ENCODE peak calls at places on chromosomes 12 and 14, in ten cellular contexts. S is left ventricle myocardium inferior; C is bronchial epithelial cell; M is WTC11; P is CD8-positive, alpha-beta T cell; Y is endothelial cell; B is stomach; I is A549; X is foreskin fibroblast; Q is H1. R is an unnamed sample.

GRCh38 chr12:114729731-114730130 is 45.8 kb upstream of the TBX3 start:
- DNase-seq in S (no peak), C (peak), M (no peak), P (no peak), Y (no peak), B (no peak), I (no peak), X (peak), Q (no peak), R (peak)

GRCh38 chr12:110641512-110641911 is 27.6 kb downstream of the TCTN1 start:
- DNase-seq in S (peak), C (no peak), M (peak), P (no peak), Y (no peak), B (no peak), I (no peak), X (no peak), Q (no peak), R (no peak)

GRCh38 chr12:54201001-54201794 is 12.4 kb upstream of the SMUG1 start:
- DNase-seq in S (peak), C (no peak), M (peak), P (peak), Y (peak), B (peak), I (peak), X (no peak), Q (peak), R (peak)

GRCh38 chr12:30985814-30986452 is 59.4 kb downstream of the TSPAN11 start:
- DNase-seq in S (peak), C (peak), M (peak), P (no peak), Y (peak), B (peak), I (peak), X (peak), Q (peak), R (peak)

GRCh38 chr12:50246873-50247612 is 36.3 kb downstream of the LIMA1 start:
- DNase-seq in S (peak), C (peak), M (no peak), P (no peak), Y (no peak), B (peak), I (peak), X (peak), Q (no peak), R (peak)

GRCh38 chr14:76154539-76155126 is 2.9 kb downstream of the GPATCH2L start:
- DNase-seq in S (no peak), C (no peak), M (no peak), P (no peak), Y (no peak), B (no peak), I (no peak), X (no peak), Q (no peak), R (no peak)

GRCh38 chr14:81406863-81407262 is 6.7 kb upstream of the STON2 start:
- DNase-seq in S (no peak), C (peak), M (no peak), P (no peak), Y (no peak), B (no peak), I (no peak), X (no peak), Q (no peak), R (no peak)

GRCh38 chr12:93766802-93767523 is 89.8 kb downstream of the CRADD start:
- DNase-seq in S (no peak), C (peak), M (no peak), P (no peak), Y (no peak), B (no peak), I (peak), X (peak), Q (no peak), R (peak)

GRCh38 chr12:1054103-1054838 is 63.2 kb downstream of the ERC1 start:
- DNase-seq in S (no peak), C (no peak), M (no peak), P (no peak), Y (no peak), B (no peak), I (no peak), X (no peak), Q (no peak), R (no peak)

GRCh38 chr14:100979780-100980179 is 76.3 kb upstream of the RTL1 start:
- DNase-seq in S (no peak), C (peak), M (no peak), P (no peak), Y (no peak), B (no peak), I (no peak), X (peak), Q (no peak), R (peak)

GRCh38 chr12:120381752-120382419 is 12.9 kb upstream of the MSI1 start:
- DNase-seq in S (no peak), C (peak), M (no peak), P (no peak), Y (no peak), B (no peak), I (no peak), X (peak), Q (no peak), R (no peak)

GRCh38 chr12:111699-112591 is 45.4 kb downstream of the IQSEC3 start:
- DNase-seq in S (no peak), C (no peak), M (no peak), P (no peak), Y (no peak), B (no peak), I (no peak), X (no peak), Q (no peak), R (no peak)

GRCh38 chr12:45969084-45969483 is 21.3 kb downstream of the SCAF11 start:
- DNase-seq in S (no peak), C (no peak), M (no peak), P (no peak), Y (no peak), B (no peak), I (no peak), X (peak), Q (no peak), R (no peak)

GRCh38 chr12:4024701-4025419 is 151.7 kb upstream of the PARP11 start:
- DNase-seq in S (no peak), C (no peak), M (peak), P (no peak), Y (peak), B (no peak), I (no peak), X (no peak), Q (peak), R (no peak)

GRCh38 chr14:101004954-101005353 is 101.4 kb upstream of the RTL1 start:
- DNase-seq in S (no peak), C (no peak), M (no peak), P (no peak), Y (no peak), B (no peak), I (no peak), X (peak), Q (peak), R (no peak)

GRCh38 chr12:122945047-122945592 is 21.1 kb downstream of the ABCB9 start:
- DNase-seq in S (no peak), C (no peak), M (no peak), P (no peak), Y (no peak), B (no peak), I (no peak), X (no peak), Q (no peak), R (no peak)

GRCh38 chr14:96394047-96394815 is 2.3 kb downstream of the AK7 start:
- DNase-seq in S (no peak), C (no peak), M (no peak), P (no peak), Y (no peak), B (no peak), I (no peak), X (no peak), Q (peak), R (no peak)

GRCh38 chr14:99393059-99393655 is 87.5 kb downstream of the SETD3 start:
- DNase-seq in S (no peak), C (peak), M (peak), P (no peak), Y (peak), B (peak), I (peak), X (no peak), Q (peak), R (peak)

GRCh38 chr12:110074089-110074488 is 25.8 kb upstream of the C12orf76 start:
- DNase-seq in S (no peak), C (no peak), M (no peak), P (no peak), Y (no peak), B (no peak), I (no peak), X (no peak), Q (no peak), R (no peak)

GRCh38 chr14:102288139-102288538 is 16.8 kb downstream of the MOK start:
- DNase-seq in S (no peak), C (no peak), M (no peak), P (no peak), Y (no peak), B (no peak), I (no peak), X (no peak), Q (no peak), R (no peak)

GRCh38 chr12:125283521-125283920 is 218.3 kb downstream of the AACS start:
- DNase-seq in S (no peak), C (no peak), M (no peak), P (no peak), Y (no peak), B (no peak), I (no peak), X (no peak), Q (no peak), R (no peak)

GRCh38 chr12:57341275-57341990 is 89.4 kb downstream of the R3HDM2 start:
- DNase-seq in S (no peak), C (peak), M (no peak), P (no peak), Y (no peak), B (no peak), I (peak), X (no peak), Q (no peak), R (no peak)

GRCh38 chr14:83741269-83741668 is 1788.7 kb upstream of the FLRT2 start:
- DNase-seq in S (no peak), C (no peak), M (no peak), P (no peak), Y (no peak), B (no peak), I (no peak), X (no peak), Q (no peak), R (no peak)

GRCh38 chr14:34713681-34714319 is 593 bp downstream of the CFL2 start:
- DNase-seq in S (peak), C (peak), M (no peak), P (no peak), Y (no peak), B (peak), I (no peak), X (peak), Q (no peak), R (peak)

GRCh38 chr12:124939428-124940142 is 25.1 kb upstream of the UBC start:
- DNase-seq in S (peak), C (peak), M (peak), P (peak), Y (peak), B (peak), I (peak), X (peak), Q (peak), R (peak)

GRCh38 chr12:124512667-124513296 is 54.6 kb downstream of the NCOR2 start:
- DNase-seq in S (peak), C (peak), M (peak), P (no peak), Y (peak), B (peak), I (peak), X (peak), Q (peak), R (peak)

GRCh38 chr12:53485955-53486729 is 13.1 kb downstream of the MAP3K12 start:
- DNase-seq in S (no peak), C (no peak), M (no peak), P (no peak), Y (no peak), B (no peak), I (no peak), X (no peak), Q (no peak), R (no peak)

GRCh38 chr14:76499399-76499798 is 123.5 kb downstream of the ESRRB start:
- DNase-seq in S (no peak), C (no peak), M (no peak), P (no peak), Y (no peak), B (no peak), I (no peak), X (no peak), Q (no peak), R (no peak)

DNA sequence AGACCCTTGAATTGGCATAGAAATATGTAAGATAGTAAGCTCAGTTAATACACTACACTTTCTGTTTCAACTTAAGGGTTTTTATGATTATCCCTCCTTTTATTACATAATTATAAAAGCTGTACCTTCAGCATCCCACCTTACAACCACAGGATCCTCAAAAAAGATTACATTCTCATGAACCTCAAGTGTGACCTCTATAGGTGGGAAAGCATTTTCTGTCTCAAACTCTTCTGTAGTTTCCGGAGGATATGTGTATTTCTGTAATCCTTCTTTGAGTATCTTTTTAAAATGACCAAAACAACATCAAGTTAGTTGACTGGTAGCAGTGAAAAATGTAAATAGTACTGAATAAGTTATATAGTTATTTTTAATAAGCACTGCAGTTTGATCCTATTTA is 75.9 kb downstream of the DNAI7 start:
- DNase-seq in S (no peak), C (peak), M (no peak), P (no peak), Y (no peak), B (no peak), I (no peak), X (no peak), Q (no peak), R (no peak)
- TF ChIP-seq CTCF in S (no peak), C (no peak), M (no peak), P (no peak), Y (peak), B (no peak), I (no peak), X (no peak), Q (no peak), R (no peak)

DNA sequence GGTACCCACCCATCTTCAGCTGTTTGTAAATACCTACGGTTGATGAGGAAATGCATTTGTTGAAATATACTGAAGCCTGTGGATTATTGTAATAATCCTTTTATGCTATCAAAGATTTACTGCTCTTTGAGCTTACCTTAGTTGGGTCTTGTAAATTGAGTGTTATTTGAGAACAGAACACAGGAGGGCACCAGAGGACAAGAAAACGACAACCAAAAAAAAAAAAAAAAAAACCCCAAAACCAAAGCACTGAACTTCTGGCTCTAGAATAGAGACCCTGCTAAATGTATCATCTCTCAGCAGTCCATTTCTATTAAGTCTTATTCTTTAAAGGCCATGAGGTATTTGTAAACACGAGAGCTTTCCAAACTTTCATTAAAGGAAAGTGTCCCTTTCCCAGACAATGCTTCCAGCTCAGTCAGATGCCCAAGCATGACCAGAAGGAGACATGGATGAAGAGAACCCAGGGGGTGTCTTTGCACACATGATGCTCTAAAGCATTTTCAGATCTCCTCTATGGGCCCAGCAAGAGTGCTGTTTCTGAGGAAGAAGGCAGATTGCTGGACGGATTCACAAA is 763.9 kb downstream of the NRXN3 start:
- DNase-seq in S (no peak), C (peak), M (no peak), P (no peak), Y (peak), B (no peak), I (peak), X (peak), Q (no peak), R (peak)
- TF ChIP-seq CTCF in S (peak), C (peak), M (peak), P (no peak), Y (peak), B (peak), I (peak), X (peak), Q (peak), R (peak)

GRCh38 chr12:121889267-121889624 is 656 bp downstream of the PSMD9 start:
- DNase-seq in S (no peak), C (no peak), M (no peak), P (no peak), Y (no peak), B (no peak), I (no peak), X (no peak), Q (no peak), R (no peak)

GRCh38 chr12:121893901-121894540 is 5.4 kb downstream of the PSMD9 start:
- DNase-seq in S (no peak), C (peak), M (no peak), P (no peak), Y (no peak), B (peak), I (peak), X (peak), Q (no peak), R (peak)

GRCh38 chr12:121898287-121898686 is 9.7 kb downstream of the PSMD9 start:
- DNase-seq in S (no peak), C (no peak), M (no peak), P (no peak), Y (no peak), B (no peak), I (no peak), X (no peak), Q (no peak), R (no peak)

GRCh38 chr12:121892673-121893561 is 4.3 kb downstream of the PSMD9 start:
- DNase-seq in S (no peak), C (no peak), M (no peak), P (no peak), Y (no peak), B (no peak), I (no peak), X (no peak), Q (no peak), R (no peak)

GRCh38 chr12:121894633-121895032 is 6.0 kb downstream of the PSMD9 start:
- DNase-seq in S (no peak), C (no peak), M (peak), P (no peak), Y (no peak), B (no peak), I (peak), X (no peak), Q (no peak), R (no peak)
- TF ChIP-seq CTCF in S (peak), C (peak), M (peak), P (no peak), Y (no peak), B (no peak), I (peak), X (peak), Q (peak), R (peak)

DNA sequence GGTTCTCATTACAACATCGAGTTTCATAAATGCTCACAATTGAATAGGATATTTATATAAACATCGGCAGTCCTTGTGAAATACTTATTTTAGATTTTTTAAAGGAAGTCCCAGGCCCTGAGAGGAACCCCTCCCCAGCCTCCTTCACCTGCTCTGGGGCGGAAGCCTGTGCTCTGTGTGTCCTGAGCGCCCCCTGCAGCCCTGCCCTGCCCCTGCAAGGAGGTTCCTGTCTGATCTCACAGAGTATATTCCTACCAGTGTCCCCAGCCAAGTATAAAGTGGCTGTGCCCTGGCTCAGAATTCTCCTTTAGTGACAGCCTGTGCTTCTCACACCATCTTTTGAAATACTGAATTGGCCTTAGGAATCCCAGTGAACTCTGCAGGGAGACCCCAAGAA is 659.5 kb downstream of the TMEM121 start:
- DNase-seq in S (no peak), C (no peak), M (no peak), P (peak), Y (no peak), B (peak), I (no peak), X (no peak), Q (no peak), R (no peak)
- TF ChIP-seq CTCF in S (no peak), C (no peak), M (no peak), P (peak), Y (no peak), B (no peak), I (no peak), X (no peak), Q (no peak), R (no peak)

GRCh38 chr12:69368171-69368570 is 8.6 kb downstream of the YEATS4 start:
- DNase-seq in S (no peak), C (no peak), M (no peak), P (no peak), Y (no peak), B (no peak), I (no peak), X (no peak), Q (no peak), R (no peak)
- TF ChIP-seq CTCF in S (no peak), C (no peak), M (no peak), P (no peak), Y (no peak), B (no peak), I (no peak), X (no peak), Q (no peak), R (no peak)

GRCh38 chr12:27119797-27120196 is 37.4 kb upstream of the C12orf71 start:
- DNase-seq in S (no peak), C (no peak), M (peak), P (no peak), Y (no peak), B (no peak), I (no peak), X (no peak), Q (no peak), R (no peak)

GRCh38 chr12:27123642-27124041 is 41.3 kb upstream of the C12orf71 start:
- DNase-seq in S (no peak), C (peak), M (no peak), P (no peak), Y (no peak), B (no peak), I (peak), X (no peak), Q (no peak), R (peak)
- TF ChIP-seq CTCF in S (peak), C (peak), M (no peak), P (no peak), Y (no peak), B (no peak), I (peak), X (no peak), Q (no peak), R (no peak)

R was measured in RWPE1.